ENCODE peak calls at places on chromosomes 12 and 14, in eight cellular contexts. H, F, O, C, V, W, P and T are unnamed samples.

GRCh38 chr12:49703647-49704137 is 3.5 kb downstream of the FMNL3 start:
- DNase-seq in H (peak), F (no peak), O (no peak), C (no peak), V (no peak), W (no peak), P (peak), T (peak)

GRCh38 chr12:24773996-24774395 is 174.9 kb downstream of the BCAT1 start:
- DNase-seq in H (no peak), F (no peak), O (no peak), C (no peak), V (no peak), W (no peak), P (no peak), T (no peak)

GRCh38 chr14:71011479-71011878 is 104.2 kb downstream of the PCNX1 start:
- DNase-seq in H (no peak), F (no peak), O (no peak), C (no peak), V (no peak), W (no peak), P (no peak), T (no peak)

GRCh38 chr14:26935733-26936132 is 337.9 kb upstream of the NOVA1 start:
- DNase-seq in H (no peak), F (no peak), O (no peak), C (no peak), V (no peak), W (no peak), P (no peak), T (no peak)

GRCh38 chr12:54980341-54980740 is 4.2 kb downstream of the TESPA1 start:
- DNase-seq in H (no peak), F (no peak), O (peak), C (no peak), V (no peak), W (no peak), P (no peak), T (peak)

GRCh38 chr12:31866523-31866922 is 92.7 kb upstream of the RESF1 start:
- DNase-seq in H (no peak), F (no peak), O (no peak), C (no peak), V (no peak), W (no peak), P (no peak), T (no peak)

GRCh38 chr12:104764225-104765073 is 193.6 kb downstream of the SLC41A2 start:
- DNase-seq in H (no peak), F (no peak), O (no peak), C (no peak), V (no peak), W (no peak), P (no peak), T (no peak)

GRCh38 chr12:75720807-75721206 is 209.4 kb upstream of the KRR1 start:
- DNase-seq in H (no peak), F (no peak), O (no peak), C (no peak), V (peak), W (no peak), P (no peak), T (no peak)

GRCh38 chr12:26434299-26434915 is 239.0 kb downstream of the SSPN start:
- DNase-seq in H (peak), F (no peak), O (no peak), C (no peak), V (no peak), W (peak), P (peak), T (no peak)

GRCh38 chr12:22282283-22282682 is 52.2 kb downstream of the ST8SIA1 start:
- DNase-seq in H (no peak), F (no peak), O (no peak), C (no peak), V (no peak), W (no peak), P (no peak), T (no peak)

GRCh38 chr12:108801736-108802665 is 55.4 kb downstream of the SSH1 start:
- DNase-seq in H (peak), F (no peak), O (no peak), C (no peak), V (no peak), W (no peak), P (no peak), T (no peak)

GRCh38 chr12:7645395-7646177 is 20.1 kb downstream of the APOBEC1 start:
- DNase-seq in H (no peak), F (no peak), O (peak), C (no peak), V (no peak), W (peak), P (no peak), T (no peak)

GRCh38 chr14:60257862-60258261 is 8.8 kb downstream of the PPM1A start:
- DNase-seq in H (no peak), F (no peak), O (no peak), C (no peak), V (no peak), W (no peak), P (no peak), T (no peak)

DNA sequence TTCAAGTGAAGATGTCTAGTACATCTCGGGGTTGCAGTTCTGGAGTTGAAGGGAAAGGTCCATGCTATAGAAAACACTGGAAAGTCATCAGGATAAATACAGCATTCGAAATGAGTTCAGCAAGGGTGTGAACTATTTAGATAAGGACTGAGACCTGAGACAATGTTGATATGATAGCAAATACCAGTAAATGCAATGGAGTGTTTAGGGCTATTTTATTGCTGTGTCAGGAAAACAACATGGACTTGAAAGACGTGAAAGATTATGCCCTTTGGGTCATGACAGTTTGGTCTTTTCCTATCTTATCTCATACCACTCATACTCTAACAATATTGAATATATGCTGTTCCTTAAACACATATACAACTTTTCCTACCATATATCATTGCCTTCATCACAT is 1776.2 kb upstream of the SEL1L start:
- DNase-seq in H (no peak), F (no peak), O (no peak), C (no peak), V (no peak), W (no peak), P (no peak), T (no peak)
- H3K27ac ChIP-seq in H (no peak), F (no peak), O (no peak), C (no peak), V (no peak), W (no peak), P (no peak), T (no peak)

GRCh38 chr14:54566410-54567223 is at the start of gene SAMD4A:
- DNase-seq in H (peak), F (peak), O (peak), C (peak), V (peak), W (peak), P (peak), T (peak)
- TF ChIP-seq CTCF in H (no peak), F (peak), O (peak), C (peak), V (peak), W (peak), P (peak), T (no peak)

GRCh38 chr12:15754233-15754632 is 35.0 kb downstream of the EPS8 start:
- DNase-seq in H (no peak), F (no peak), O (no peak), C (no peak), V (no peak), W (no peak), P (no peak), T (no peak)
- H3K27ac ChIP-seq in H (peak), F (no peak), O (no peak), C (no peak), V (no peak), W (no peak), P (no peak), T (no peak)

DNA sequence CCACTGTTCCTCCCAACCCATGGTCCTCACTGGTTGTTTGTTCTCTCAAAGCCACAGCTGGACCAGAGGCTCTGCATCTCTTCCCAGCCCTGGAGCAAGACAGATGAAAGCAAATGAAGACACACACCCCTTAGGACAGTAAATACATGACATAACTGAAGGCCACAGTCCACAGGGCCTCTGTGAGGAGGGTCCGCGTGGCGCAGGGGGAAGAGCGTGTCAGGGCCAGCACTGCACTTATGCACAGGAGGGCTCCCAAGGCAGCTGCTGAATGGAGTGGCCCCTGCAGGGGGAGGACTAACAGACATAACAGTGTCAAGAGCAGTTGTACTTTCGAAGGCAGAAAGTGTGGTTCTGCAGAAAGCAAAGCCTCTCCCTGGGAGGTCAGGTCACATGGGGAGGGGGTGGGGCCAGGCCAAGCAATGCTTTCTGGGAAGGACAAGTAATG is 79.9 kb downstream of the CHGA start:
- DNase-seq in H (no peak), F (no peak), O (peak), C (no peak), V (no peak), W (no peak), P (no peak), T (no peak)
- TF ChIP-seq CTCF in H (no peak), F (no peak), O (no peak), C (no peak), V (no peak), W (no peak), P (no peak), T (no peak)

GRCh38 chr14:90804292-90804671 is 11.9 kb downstream of the TTC7B start:
- DNase-seq in H (no peak), F (no peak), O (no peak), C (no peak), V (no peak), W (no peak), P (no peak), T (no peak)

GRCh38 chr14:90804776-90805391 is 11.3 kb downstream of the TTC7B start:
- DNase-seq in H (no peak), F (no peak), O (no peak), C (no peak), V (no peak), W (no peak), P (no peak), T (no peak)

GRCh38 chr14:90803249-90803648 is 13.0 kb downstream of the TTC7B start:
- DNase-seq in H (no peak), F (no peak), O (no peak), C (no peak), V (no peak), W (no peak), P (no peak), T (no peak)

GRCh38 chr14:90807060-90807459 is 9.2 kb downstream of the TTC7B start:
- DNase-seq in H (no peak), F (no peak), O (no peak), C (no peak), V (no peak), W (no peak), P (no peak), T (no peak)

DNA sequence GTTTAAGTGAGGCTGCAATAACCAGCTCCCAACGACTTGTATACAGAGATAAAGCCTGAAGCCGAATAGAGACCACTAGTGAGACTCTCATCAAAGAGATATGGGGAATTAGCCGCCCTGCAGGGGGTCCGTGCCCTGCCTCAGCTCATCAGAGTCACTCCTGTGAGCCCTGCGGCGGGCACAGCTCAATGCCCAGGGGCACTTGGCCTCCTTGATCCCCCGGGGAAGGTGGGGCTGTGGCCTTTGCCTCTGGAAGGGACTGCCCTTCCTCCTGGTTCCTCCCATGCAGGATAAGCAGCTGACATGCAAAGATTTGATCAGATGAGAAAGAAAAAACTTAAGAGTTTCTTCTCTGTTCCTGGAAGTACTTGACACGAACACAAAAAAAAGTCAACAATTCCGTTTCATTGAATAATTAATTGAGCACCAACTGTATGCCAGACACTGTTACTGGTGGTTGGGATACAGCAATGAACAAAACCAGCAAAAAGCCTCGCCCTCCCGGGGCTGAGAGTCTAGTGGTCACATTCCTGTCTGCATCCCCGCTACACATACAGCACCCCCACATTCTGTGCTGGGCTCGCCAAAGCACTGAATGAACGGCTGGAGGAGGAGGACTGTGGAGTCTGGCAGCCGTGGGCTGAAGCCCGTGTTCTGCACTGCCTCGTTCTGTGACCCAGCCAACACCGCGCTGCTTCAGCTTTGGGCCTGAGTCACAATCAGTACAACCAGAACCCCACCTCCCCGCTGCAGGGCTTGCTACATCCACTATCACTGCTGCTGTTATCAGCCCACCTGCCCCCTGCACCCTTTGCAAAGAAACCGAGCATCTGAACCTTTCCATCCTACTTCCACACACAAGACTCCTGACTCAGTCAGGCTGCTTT is 10.3 kb downstream of the TTC7B start:
- DNase-seq in H (no peak), F (no peak), O (no peak), C (no peak), V (no peak), W (no peak), P (no peak), T (no peak)
- H3K27ac ChIP-seq in H (no peak), F (no peak), O (no peak), C (no peak), V (no peak), W (no peak), P (no peak), T (no peak)

GRCh38 chr12:12696562-12697383 is 790 bp upstream of the GPR19 start:
- DNase-seq in H (peak), F (peak), O (peak), C (peak), V (peak), W (peak), P (peak), T (peak)
- TF ChIP-seq CTCF in H (no peak), F (no peak), O (no peak), C (no peak), V (no peak), W (no peak), P (peak), T (no peak)

DNA sequence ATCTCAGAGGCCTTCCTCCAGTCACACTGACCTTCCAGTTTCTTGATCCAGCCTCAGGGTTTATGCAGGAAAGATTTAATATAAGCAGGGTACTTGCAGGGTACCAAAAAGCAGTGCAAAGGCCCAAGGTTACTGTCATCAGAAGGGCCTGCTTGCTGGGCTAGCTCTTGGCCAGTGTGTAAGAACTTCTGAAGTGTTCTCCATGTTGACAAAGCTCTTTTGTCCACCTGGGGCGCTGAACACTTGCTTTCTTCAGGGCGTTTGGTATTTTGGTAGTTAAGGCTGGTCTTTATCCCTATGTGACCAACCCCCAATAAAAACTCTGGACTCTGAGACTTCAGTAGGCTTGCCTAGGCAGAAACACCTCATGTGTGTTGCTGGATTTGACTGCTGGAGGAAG is 69.7 kb downstream of the ZC3H14 start:
- DNase-seq in H (no peak), F (no peak), O (no peak), C (no peak), V (no peak), W (no peak), P (no peak), T (no peak)
- H3K27ac ChIP-seq in H (no peak), F (no peak), O (no peak), C (no peak), V (no peak), W (no peak), P (no peak), T (no peak)

DNA sequence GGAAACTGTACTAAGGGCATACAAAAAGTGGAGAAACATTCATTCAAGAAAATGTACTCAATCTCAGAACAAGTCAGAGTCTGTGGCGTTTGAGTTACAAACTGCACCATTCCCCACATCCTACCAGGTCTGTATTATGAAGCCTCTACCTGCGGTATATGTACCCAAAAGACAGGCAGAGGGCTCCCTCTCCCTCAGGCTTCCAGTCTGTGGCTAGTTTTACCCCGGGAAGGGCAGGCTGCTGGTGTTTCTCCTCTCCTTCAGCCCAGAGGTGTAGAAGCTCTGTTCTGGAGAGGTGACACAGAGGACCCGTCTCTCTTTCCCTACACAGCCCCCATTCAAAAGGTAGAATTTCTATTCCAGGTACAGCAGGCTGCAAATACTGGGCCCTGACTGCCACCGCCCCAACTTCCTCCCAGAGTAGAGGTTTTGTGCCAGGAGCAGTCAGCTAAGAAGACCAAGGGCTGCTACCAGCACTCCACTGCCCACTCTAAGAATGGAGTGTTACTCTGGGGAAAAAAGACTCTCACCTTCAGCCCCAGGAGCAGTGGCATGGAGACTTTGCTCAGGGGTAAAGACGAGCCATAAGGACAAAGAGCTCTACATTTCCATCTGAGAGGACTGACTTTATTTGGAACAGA is 39.4 kb downstream of the PARP11 start:
- DNase-seq in H (no peak), F (no peak), O (no peak), C (no peak), V (no peak), W (no peak), P (no peak), T (no peak)
- TF ChIP-seq CTCF in H (no peak), F (no peak), O (no peak), C (no peak), V (no peak), W (no peak), P (no peak), T (no peak)